ENCODE peak calls at places on chromosomes 6 and 20, in eight cellular contexts. One of them, this sample, is unnamed.

GRCh38 chr6:9517806-9518205 is 897.1 kb downstream of the TFAP2A start:
- DNase-seq in hepatocyte: no peak
- DNase-seq in astrocyte: no peak
- DNase-seq in keratinocyte: no peak
- DNase-seq in GM23338: no peak
- DNase-seq in K562: no peak
- DNase-seq in neural progenitor cell: no peak
- DNase-seq in HCT116: no peak
- DNase-seq in this sample: no peak

GRCh38 chr6:28995093-28995650 is 9.9 kb downstream of the ZNF311 start:
- DNase-seq in hepatocyte: no peak
- DNase-seq in astrocyte: no peak
- DNase-seq in keratinocyte: no peak
- DNase-seq in GM23338: no peak
- DNase-seq in K562: no peak
- DNase-seq in neural progenitor cell: no peak
- DNase-seq in HCT116: no peak
- DNase-seq in this sample: no peak

GRCh38 chr20:58213716-58214115 is 14.7 kb downstream of the ANKRD60 start:
- DNase-seq in hepatocyte: no peak
- DNase-seq in astrocyte: no peak
- DNase-seq in keratinocyte: no peak
- DNase-seq in GM23338: no peak
- DNase-seq in K562: no peak
- DNase-seq in neural progenitor cell: no peak
- DNase-seq in HCT116: no peak
- DNase-seq in this sample: no peak

GRCh38 chr6:96783307-96783706 is 54.0 kb downstream of the GPR63 start:
- DNase-seq in hepatocyte: no peak
- DNase-seq in astrocyte: no peak
- DNase-seq in keratinocyte: no peak
- DNase-seq in GM23338: no peak
- DNase-seq in K562: no peak
- DNase-seq in neural progenitor cell: no peak
- DNase-seq in HCT116: no peak
- DNase-seq in this sample: no peak

GRCh38 chr20:37358366-37359150 is 12.6 kb downstream of the SRC start:
- DNase-seq in hepatocyte: no peak
- DNase-seq in astrocyte: no peak
- DNase-seq in keratinocyte: peak
- DNase-seq in GM23338: no peak
- DNase-seq in K562: no peak
- DNase-seq in neural progenitor cell: no peak
- DNase-seq in HCT116: no peak
- DNase-seq in this sample: peak

GRCh38 chr6:1856381-1856780 is 246.7 kb downstream of the FOXC1 start:
- DNase-seq in hepatocyte: peak
- DNase-seq in astrocyte: peak
- DNase-seq in keratinocyte: no peak
- DNase-seq in GM23338: no peak
- DNase-seq in K562: no peak
- DNase-seq in neural progenitor cell: no peak
- DNase-seq in HCT116: no peak
- DNase-seq in this sample: peak

GRCh38 chr6:33961686-33962085 is 157.9 kb upstream of the MLN start:
- DNase-seq in hepatocyte: no peak
- DNase-seq in astrocyte: no peak
- DNase-seq in keratinocyte: no peak
- DNase-seq in GM23338: no peak
- DNase-seq in K562: no peak
- DNase-seq in neural progenitor cell: no peak
- DNase-seq in HCT116: no peak
- DNase-seq in this sample: no peak

GRCh38 chr20:25280051-25280573 is 32.2 kb downstream of the PYGB start:
- DNase-seq in hepatocyte: no peak
- DNase-seq in astrocyte: no peak
- DNase-seq in keratinocyte: no peak
- DNase-seq in GM23338: no peak
- DNase-seq in K562: no peak
- DNase-seq in neural progenitor cell: no peak
- DNase-seq in HCT116: no peak
- DNase-seq in this sample: peak

GRCh38 chr20:11296221-11296620 is 621.5 kb upstream of the BTBD3 start:
- DNase-seq in hepatocyte: no peak
- DNase-seq in astrocyte: no peak
- DNase-seq in keratinocyte: no peak
- DNase-seq in GM23338: no peak
- DNase-seq in K562: no peak
- DNase-seq in neural progenitor cell: no peak
- DNase-seq in HCT116: no peak
- DNase-seq in this sample: no peak

GRCh38 chr20:57030611-57031600 is 235.5 kb downstream of the BMP7 start:
- DNase-seq in hepatocyte: peak
- DNase-seq in astrocyte: peak
- DNase-seq in keratinocyte: no peak
- DNase-seq in GM23338: no peak
- DNase-seq in K562: no peak
- DNase-seq in neural progenitor cell: no peak
- DNase-seq in HCT116: no peak
- DNase-seq in this sample: peak

GRCh38 chr6:157432861-157433260 is 51.9 kb downstream of the ZDHHC14 start:
- DNase-seq in hepatocyte: no peak
- DNase-seq in astrocyte: no peak
- DNase-seq in keratinocyte: no peak
- DNase-seq in GM23338: no peak
- DNase-seq in K562: no peak
- DNase-seq in neural progenitor cell: no peak
- DNase-seq in HCT116: no peak
- DNase-seq in this sample: no peak

GRCh38 chr6:68711386-68712000 is 76.4 kb downstream of the ADGRB3 start:
- DNase-seq in hepatocyte: no peak
- DNase-seq in astrocyte: no peak
- DNase-seq in keratinocyte: no peak
- DNase-seq in GM23338: no peak
- DNase-seq in K562: no peak
- DNase-seq in neural progenitor cell: no peak
- DNase-seq in HCT116: no peak
- DNase-seq in this sample: no peak

GRCh38 chr6:147805155-147805554 is 296.7 kb downstream of the SAMD5 start:
- DNase-seq in hepatocyte: no peak
- DNase-seq in astrocyte: no peak
- DNase-seq in keratinocyte: no peak
- DNase-seq in GM23338: no peak
- DNase-seq in K562: no peak
- DNase-seq in neural progenitor cell: no peak
- DNase-seq in HCT116: no peak
- DNase-seq in this sample: no peak

GRCh38 chr20:23048283-23049200 is 930 bp downstream of the THBD start:
- DNase-seq in hepatocyte: peak
- DNase-seq in astrocyte: peak
- DNase-seq in keratinocyte: no peak
- DNase-seq in GM23338: peak
- DNase-seq in K562: no peak
- DNase-seq in neural progenitor cell: peak
- DNase-seq in HCT116: no peak
- DNase-seq in this sample: no peak

GRCh38 chr20:13221673-13222318 is 722 bp downstream of the ISM1 start:
- DNase-seq in hepatocyte: peak
- DNase-seq in astrocyte: peak
- DNase-seq in keratinocyte: no peak
- DNase-seq in GM23338: peak
- DNase-seq in K562: no peak
- DNase-seq in neural progenitor cell: peak
- DNase-seq in HCT116: peak
- DNase-seq in this sample: peak

GRCh38 chr6:52418606-52419005 is 1.5 kb upstream of the EFHC1 start:
- DNase-seq in hepatocyte: no peak
- DNase-seq in astrocyte: no peak
- DNase-seq in keratinocyte: no peak
- DNase-seq in GM23338: no peak
- DNase-seq in K562: no peak
- DNase-seq in neural progenitor cell: no peak
- DNase-seq in HCT116: no peak
- DNase-seq in this sample: no peak

GRCh38 chr6:52417675-52418111 is 2.4 kb upstream of the EFHC1 start:
- DNase-seq in hepatocyte: peak
- DNase-seq in astrocyte: peak
- DNase-seq in keratinocyte: no peak
- DNase-seq in GM23338: no peak
- DNase-seq in K562: peak
- DNase-seq in neural progenitor cell: no peak
- DNase-seq in HCT116: no peak
- DNase-seq in this sample: no peak

GRCh38 chr6:52416629-52417151 is 3.5 kb upstream of the EFHC1 start:
- DNase-seq in hepatocyte: peak
- DNase-seq in astrocyte: peak
- DNase-seq in keratinocyte: no peak
- DNase-seq in GM23338: peak
- DNase-seq in K562: peak
- DNase-seq in neural progenitor cell: peak
- DNase-seq in HCT116: peak
- DNase-seq in this sample: peak

GRCh38 chr6:52415333-52415732 is 4.8 kb upstream of the EFHC1 start:
- DNase-seq in hepatocyte: no peak
- DNase-seq in astrocyte: no peak
- DNase-seq in keratinocyte: no peak
- DNase-seq in GM23338: no peak
- DNase-seq in K562: no peak
- DNase-seq in neural progenitor cell: no peak
- DNase-seq in HCT116: no peak
- DNase-seq in this sample: no peak

GRCh38 chr6:52415917-52416628 is 4.1 kb upstream of the EFHC1 start:
- DNase-seq in hepatocyte: no peak
- DNase-seq in astrocyte: peak
- DNase-seq in keratinocyte: no peak
- DNase-seq in GM23338: no peak
- DNase-seq in K562: no peak
- DNase-seq in neural progenitor cell: no peak
- DNase-seq in HCT116: no peak
- DNase-seq in this sample: no peak
- H3K4me2 ChIP-seq in hepatocyte: no peak
- H3K4me2 ChIP-seq in astrocyte: no peak
- H3K4me2 ChIP-seq in keratinocyte: no peak
- H3K4me2 ChIP-seq in GM23338: no peak
- H3K4me2 ChIP-seq in K562: no peak
- H3K4me2 ChIP-seq in neural progenitor cell: no peak
- H3K4me2 ChIP-seq in HCT116: peak
- H3K4me2 ChIP-seq in this sample: peak

DNA sequence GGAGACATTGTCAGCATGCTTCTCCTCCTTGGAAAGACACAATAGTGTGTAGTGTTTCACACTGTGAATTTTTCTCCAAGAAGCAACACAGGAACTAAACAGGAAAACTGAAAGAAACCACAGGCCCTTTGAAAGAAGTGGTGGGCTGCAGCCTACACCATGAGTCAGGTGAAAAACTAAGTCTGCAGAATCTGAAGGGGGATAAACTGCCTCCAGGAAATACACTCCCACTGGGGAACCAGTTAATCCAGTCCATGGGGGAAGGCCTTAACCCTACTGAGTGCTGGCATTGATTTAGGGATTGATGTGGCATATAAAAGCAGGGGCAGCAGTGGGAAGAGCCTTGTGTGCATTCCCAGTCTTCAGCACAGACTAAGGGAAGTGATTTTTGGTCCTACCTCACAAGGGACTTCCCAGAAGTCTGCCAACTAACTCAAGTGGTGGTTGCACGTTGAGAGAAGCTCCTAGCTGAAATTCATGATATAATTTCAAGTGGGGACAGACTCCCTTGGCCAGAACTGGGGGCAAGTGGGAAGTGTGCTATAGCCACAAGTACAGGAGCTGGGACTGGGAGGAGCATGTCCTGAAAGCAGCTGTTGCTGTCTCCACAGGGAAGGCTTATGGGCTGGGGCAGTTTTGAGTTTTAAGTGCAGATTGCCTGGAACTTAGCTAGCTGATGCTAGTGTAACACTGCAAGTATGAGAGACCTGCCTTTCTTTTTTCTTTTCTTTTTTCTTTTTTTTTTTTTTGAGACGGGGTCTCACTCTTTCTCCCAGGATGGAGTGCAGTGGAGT is 31.3 kb downstream of the CITED2 start:
- DNase-seq in hepatocyte: no peak
- DNase-seq in astrocyte: no peak
- DNase-seq in keratinocyte: no peak
- DNase-seq in GM23338: no peak
- DNase-seq in K562: no peak
- DNase-seq in neural progenitor cell: no peak
- DNase-seq in HCT116: no peak
- DNase-seq in this sample: no peak
- H3K4me2 ChIP-seq in hepatocyte: no peak
- H3K4me2 ChIP-seq in astrocyte: no peak
- H3K4me2 ChIP-seq in keratinocyte: peak
- H3K4me2 ChIP-seq in GM23338: no peak
- H3K4me2 ChIP-seq in K562: no peak
- H3K4me2 ChIP-seq in neural progenitor cell: no peak
- H3K4me2 ChIP-seq in HCT116: no peak
- H3K4me2 ChIP-seq in this sample: no peak

GRCh38 chr6:111993342-111993741 is 60.6 kb upstream of the CCN6 start:
- DNase-seq in hepatocyte: no peak
- DNase-seq in astrocyte: no peak
- DNase-seq in keratinocyte: no peak
- DNase-seq in GM23338: no peak
- DNase-seq in K562: no peak
- DNase-seq in neural progenitor cell: no peak
- DNase-seq in HCT116: no peak
- DNase-seq in this sample: no peak
- H3K4me2 ChIP-seq in hepatocyte: no peak
- H3K4me2 ChIP-seq in astrocyte: no peak
- H3K4me2 ChIP-seq in keratinocyte: no peak
- H3K4me2 ChIP-seq in GM23338: no peak
- H3K4me2 ChIP-seq in K562: no peak
- H3K4me2 ChIP-seq in neural progenitor cell: no peak
- H3K4me2 ChIP-seq in HCT116: no peak
- H3K4me2 ChIP-seq in this sample: no peak

DNA sequence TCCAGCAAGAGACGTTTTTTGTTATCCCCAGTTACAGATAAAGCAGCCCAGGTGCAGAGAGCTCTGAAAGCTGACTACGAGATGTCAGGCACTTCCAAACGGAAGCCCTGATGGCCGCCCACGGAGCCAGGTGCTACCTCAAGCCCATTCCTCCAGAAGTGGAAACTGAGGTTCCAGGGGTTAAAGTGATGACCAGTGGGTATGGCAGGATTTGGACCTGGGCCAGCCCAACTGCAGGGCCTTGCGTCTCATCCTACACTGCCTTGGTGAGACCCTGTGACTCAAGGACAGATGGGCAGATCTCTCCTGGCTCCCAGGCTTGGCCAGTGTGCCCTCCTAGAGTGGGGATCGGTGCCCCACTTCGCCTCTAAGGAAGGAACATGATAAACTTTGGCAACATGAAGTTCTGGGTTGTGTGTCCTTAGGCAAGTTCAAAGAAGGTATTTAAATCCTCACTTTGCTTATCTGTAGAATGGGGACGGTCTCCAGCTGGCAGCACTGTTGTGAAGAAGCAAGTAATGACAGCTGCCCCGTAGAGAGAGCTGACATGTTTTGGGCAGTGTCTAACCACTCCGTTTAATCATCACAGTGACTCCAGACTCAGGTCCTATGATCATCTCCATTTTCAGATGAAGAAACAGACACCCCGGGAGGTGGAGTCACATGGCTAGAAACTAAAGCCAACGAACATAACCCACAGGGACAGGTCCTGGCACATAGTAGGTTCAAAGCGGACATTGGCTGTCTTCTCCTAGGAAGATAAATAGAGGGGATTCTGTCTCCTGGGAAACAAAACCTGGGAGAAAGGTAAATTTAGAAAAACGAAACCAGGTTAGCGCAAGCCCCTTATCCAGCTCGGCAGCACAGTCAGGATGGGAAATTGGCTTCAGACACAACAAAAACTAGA is 34.4 kb upstream of the CDH22 start:
- DNase-seq in hepatocyte: no peak
- DNase-seq in astrocyte: no peak
- DNase-seq in keratinocyte: no peak
- DNase-seq in GM23338: no peak
- DNase-seq in K562: no peak
- DNase-seq in neural progenitor cell: no peak
- DNase-seq in HCT116: no peak
- DNase-seq in this sample: no peak
- H3K4me2 ChIP-seq in hepatocyte: no peak
- H3K4me2 ChIP-seq in astrocyte: no peak
- H3K4me2 ChIP-seq in keratinocyte: peak
- H3K4me2 ChIP-seq in GM23338: no peak
- H3K4me2 ChIP-seq in K562: no peak
- H3K4me2 ChIP-seq in neural progenitor cell: no peak
- H3K4me2 ChIP-seq in HCT116: no peak
- H3K4me2 ChIP-seq in this sample: no peak

This sample was measured in SK-N-SH.